ENCODE peak calls at places on chromosome 9, in seven cellular contexts. J is HepG2, C is stomach, T is mesenchymal stem cell, U is IMR-90, H is prostate gland, S is fibroblast of lung. N is an unnamed sample. For H3K36me3, the result is how much of the 10 kb centered on the place peaks cover.

GRCh38 chr9:4073371-4073770 is 226.5 kb downstream of the GLIS3 start:
- DNase-seq in J (peak), C (no peak), T (no peak), U (no peak), H (no peak), S (no peak), N (no peak)

GRCh38 chr9:83706703-83707517 is 848 bp downstream of the UBQLN1 start:
- DNase-seq in J (peak), C (peak), T (peak), U (peak), H (peak), S (peak), N (peak)

GRCh38 chr9:135167839-135168378 is 80.4 kb downstream of the OLFM1 start:
- DNase-seq in J (no peak), C (no peak), T (no peak), U (no peak), H (no peak), S (no peak), N (no peak)

GRCh38 chr9:125635888-125636287 is 71.1 kb downstream of the MAPKAP1 start:
- DNase-seq in J (peak), C (no peak), T (no peak), U (no peak), H (no peak), S (no peak), N (no peak)

GRCh38 chr9:92324889-92325268 is 271 bp downstream of the NOL8 start:
- DNase-seq in J (no peak), C (no peak), T (no peak), U (no peak), H (no peak), S (no peak), N (no peak)

GRCh38 chr9:133960568-133961129 is 31.5 kb downstream of the VAV2 start:
- DNase-seq in J (no peak), C (peak), T (no peak), U (no peak), H (no peak), S (no peak), N (no peak)

GRCh38 chr9:127954831-127955293 is 17.2 kb upstream of the DPM2 start:
- DNase-seq in J (no peak), C (no peak), T (no peak), U (no peak), H (no peak), S (no peak), N (no peak)

GRCh38 chr9:73269430-73270101 is 117.9 kb downstream of the ANXA1 start:
- DNase-seq in J (peak), C (no peak), T (peak), U (peak), H (no peak), S (peak), N (no peak)

GRCh38 chr9:133787749-133788015 is 49.5 kb upstream of the SARDH start:
- DNase-seq in J (no peak), C (peak), T (peak), U (no peak), H (no peak), S (peak), N (no peak)

GRCh38 chr9:14515049-14515448 is 178.2 kb downstream of the ZDHHC21 start:
- DNase-seq in J (no peak), C (no peak), T (no peak), U (no peak), H (no peak), S (no peak), N (no peak)

GRCh38 chr9:100277166-100277979 is 75.4 kb downstream of the TEX10 start:
- DNase-seq in J (no peak), C (no peak), T (peak), U (peak), H (no peak), S (peak), N (peak)

GRCh38 chr9:38017149-38017884 is 51.7 kb downstream of the SHB start:
- DNase-seq in J (no peak), C (peak), T (peak), U (peak), H (peak), S (no peak), N (peak)

GRCh38 chr9:127525426-127526188 is 74.3 kb downstream of the LRSAM1 start:
- DNase-seq in J (peak), C (no peak), T (peak), U (peak), H (no peak), S (peak), N (peak)

GRCh38 chr9:121269888-121270254 is 1.9 kb downstream of the GSN start:
- DNase-seq in J (no peak), C (no peak), T (no peak), U (no peak), H (no peak), S (no peak), N (no peak)

GRCh38 chr9:126763130-126763764 is 41.6 kb upstream of the ZBTB43 start:
- DNase-seq in J (no peak), C (no peak), T (no peak), U (no peak), H (no peak), S (no peak), N (no peak)

GRCh38 chr9:35811364-35812024 is 568 bp downstream of the SPAG8 start:
- DNase-seq in J (no peak), C (peak), T (no peak), U (no peak), H (no peak), S (no peak), N (no peak)

GRCh38 chr9:108207611-108208051 is 648.2 kb downstream of the ACTL7B start:
- DNase-seq in J (no peak), C (no peak), T (no peak), U (peak), H (no peak), S (peak), N (no peak)

GRCh38 chr9:133656211-133657119 is 20.3 kb downstream of the DBH start:
- DNase-seq in J (no peak), C (no peak), T (no peak), U (no peak), H (no peak), S (no peak), N (no peak)

GRCh38 chr9:121073038-121073437 is 1.7 kb upstream of the CNTRL start:
- DNase-seq in J (no peak), C (peak), T (no peak), U (peak), H (no peak), S (peak), N (no peak)

GRCh38 chr9:22790329-22790728 is 343.7 kb downstream of the DMRTA1 start:
- DNase-seq in J (no peak), C (no peak), T (no peak), U (no peak), H (no peak), S (no peak), N (no peak)

GRCh38 chr9:122036988-122037387 is 56.1 kb downstream of the TTLL11 start:
- DNase-seq in J (no peak), C (no peak), T (peak), U (peak), H (no peak), S (peak), N (no peak)

GRCh38 chr9:37486616-37487544 is 1.1 kb downstream of the POLR1E start:
- DNase-seq in J (no peak), C (no peak), T (peak), U (peak), H (no peak), S (peak), N (peak)

GRCh38 chr9:76044420-76044819 is 153.9 kb downstream of the PCSK5 start:
- DNase-seq in J (no peak), C (no peak), T (no peak), U (peak), H (no peak), S (peak), N (peak)

GRCh38 chr9:17588395-17588794 is 9.5 kb downstream of the SH3GL2 start:
- DNase-seq in J (no peak), C (no peak), T (no peak), U (no peak), H (no peak), S (no peak), N (no peak)

GRCh38 chr9:127904518-127904887 is 5.1 kb upstream of the ST6GALNAC6 start:
- DNase-seq in J (peak), C (no peak), T (no peak), U (no peak), H (peak), S (no peak), N (no peak)

GRCh38 chr9:80061940-80062339 is 490.2 kb downstream of the TLE4 start:
- DNase-seq in J (no peak), C (no peak), T (peak), U (peak), H (no peak), S (peak), N (peak)

GRCh38 chr9:131624636-131625241 is 79.4 kb downstream of the PRRT1B start:
- DNase-seq in J (no peak), C (no peak), T (no peak), U (peak), H (no peak), S (peak), N (no peak)

GRCh38 chr9:316382-316965 is 101.8 kb downstream of the DOCK8 start:
- DNase-seq in J (no peak), C (no peak), T (no peak), U (no peak), H (no peak), S (no peak), N (no peak)

GRCh38 chr9:83007521-83008300 is 55.2 kb downstream of the RASEF start:
- DNase-seq in J (no peak), C (no peak), T (no peak), U (no peak), H (no peak), S (no peak), N (no peak)

GRCh38 chr9:35364817-35365585 is 124.9 kb upstream of the RUSC2 start:
- DNase-seq in J (no peak), C (no peak), T (no peak), U (no peak), H (no peak), S (no peak), N (no peak)

GRCh38 chr9:7520396-7520795 is 279.2 kb downstream of the DMAC1 start:
- DNase-seq in J (no peak), C (no peak), T (no peak), U (no peak), H (no peak), S (no peak), N (no peak)

GRCh38 chr9:126605792-126606482 is 7.8 kb upstream of the LMX1B start:
- DNase-seq in J (no peak), C (no peak), T (no peak), U (no peak), H (no peak), S (no peak), N (no peak)

GRCh38 chr9:87883274-87883673 is 597 bp downstream of the SPATA31E1 start:
- DNase-seq in J (no peak), C (no peak), T (no peak), U (no peak), H (peak), S (no peak), N (no peak)

GRCh38 chr9:20148416-20148815 is 359.6 kb upstream of the SLC24A2 start:
- DNase-seq in J (no peak), C (no peak), T (no peak), U (no peak), H (no peak), S (no peak), N (no peak)

GRCh38 chr9:101530076-101530711 is 3.5 kb upstream of the RNF20 start:
- DNase-seq in J (peak), C (peak), T (peak), U (peak), H (peak), S (peak), N (peak)

GRCh38 chr9:76107487-76107886 is 217.0 kb downstream of the PCSK5 start:
- DNase-seq in J (no peak), C (no peak), T (no peak), U (no peak), H (no peak), S (no peak), N (no peak)

GRCh38 chr9:78612089-78612488 is 315.2 kb downstream of the PSAT1 start:
- DNase-seq in J (no peak), C (no peak), T (no peak), U (peak), H (no peak), S (peak), N (no peak)

DNA sequence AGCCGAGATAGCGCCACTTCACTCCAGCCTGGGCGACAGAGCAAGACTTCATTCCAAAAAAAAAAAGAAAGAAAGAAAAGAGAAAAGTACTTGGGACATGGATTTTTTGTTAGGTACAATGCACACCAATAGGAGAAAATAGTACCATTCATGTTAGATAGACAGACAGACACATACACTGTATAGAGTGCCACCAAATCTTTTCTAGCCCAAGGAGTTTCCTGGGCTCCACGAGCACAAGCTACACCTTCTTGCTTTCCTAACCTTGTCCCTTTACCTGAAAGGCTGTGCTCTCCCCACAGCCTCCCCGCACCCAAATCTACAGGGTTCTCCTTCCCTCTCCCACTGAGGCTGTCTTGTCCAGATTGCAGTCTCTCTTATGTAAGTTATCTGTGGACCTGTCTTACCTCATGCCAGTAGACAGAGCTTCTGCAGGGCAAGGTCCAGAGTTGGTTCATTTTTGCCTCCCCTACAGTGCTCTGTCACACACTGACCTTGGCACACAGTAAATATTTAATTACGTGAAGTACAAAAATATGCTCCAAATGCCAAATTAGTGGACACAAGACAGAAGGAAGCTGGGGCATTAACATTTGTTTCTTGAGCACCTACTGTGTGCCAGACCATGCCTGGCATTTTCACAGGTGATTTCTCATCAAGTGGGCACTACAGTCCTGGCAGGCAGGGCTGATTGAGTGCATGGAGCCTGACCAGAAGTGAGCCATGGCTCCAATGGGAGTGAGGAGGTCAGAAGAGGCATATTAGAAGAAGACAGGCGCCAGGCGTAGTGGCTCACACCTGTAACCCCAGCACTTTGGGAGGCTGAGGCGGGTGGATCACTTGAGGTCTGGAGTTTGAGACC is 5.9 kb downstream of the ALAD start:
- DNase-seq in J (peak), C (no peak), T (no peak), U (no peak), H (no peak), S (no peak), N (no peak)
- H3K36me3 ChIP-seq in J (under half), C (half or more), T (under half), U (under half), H (under half), S (under half), N (under half)

GRCh38 chr9:129989362-129989708 is 53.7 kb downstream of the FNBP1 start:
- DNase-seq in J (no peak), C (no peak), T (no peak), U (no peak), H (no peak), S (no peak), N (no peak)

GRCh38 chr9:129988607-129989361 is 54.2 kb downstream of the FNBP1 start:
- DNase-seq in J (no peak), C (no peak), T (peak), U (no peak), H (no peak), S (no peak), N (no peak)

GRCh38 chr9:129989740-129990139 is 53.2 kb downstream of the FNBP1 start:
- DNase-seq in J (no peak), C (no peak), T (peak), U (peak), H (no peak), S (peak), N (peak)

GRCh38 chr9:129987941-129988340 is 55.0 kb downstream of the FNBP1 start:
- DNase-seq in J (no peak), C (no peak), T (no peak), U (no peak), H (no peak), S (no peak), N (no peak)

DNA sequence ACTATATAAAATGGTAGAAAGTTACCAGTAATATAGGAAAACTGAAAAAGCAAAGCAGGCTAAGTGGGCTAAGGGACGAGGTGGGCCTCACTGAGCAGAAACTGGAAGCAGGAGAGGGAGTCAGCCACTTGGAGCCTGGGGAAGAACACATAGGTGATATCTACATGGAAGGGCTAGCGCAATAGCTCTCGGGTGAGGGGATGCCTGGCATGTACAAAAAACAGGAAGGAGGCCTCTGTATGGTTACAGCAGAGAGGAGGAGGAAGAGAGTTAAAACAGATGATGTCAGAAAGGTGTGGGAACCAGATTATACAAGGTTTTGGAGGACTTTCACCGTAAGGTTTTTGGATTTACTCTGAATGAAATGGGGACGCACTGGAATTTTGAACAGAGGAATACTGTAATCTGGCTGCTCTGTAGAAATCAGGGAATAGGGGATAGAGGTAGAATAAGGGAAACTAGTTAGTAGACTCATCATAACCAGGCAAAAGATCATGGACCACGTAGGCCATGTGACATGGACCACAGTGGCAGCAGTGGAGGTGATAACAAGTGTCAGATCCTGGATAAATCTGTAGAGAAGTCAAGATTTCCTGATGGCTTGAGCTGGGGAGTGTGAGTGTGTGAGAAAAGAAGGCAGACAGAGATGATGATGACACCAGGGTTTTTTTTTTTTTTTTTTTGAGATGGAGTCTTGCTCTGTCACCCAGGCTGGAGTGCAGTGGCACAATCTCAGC is 52.6 kb downstream of the FNBP1 start:
- DNase-seq in J (no peak), C (no peak), T (peak), U (no peak), H (no peak), S (no peak), N (no peak)
- H3K36me3 ChIP-seq in J (under half), C (under half), T (under half), U (under half), H (under half), S (under half), N (under half)

DNA sequence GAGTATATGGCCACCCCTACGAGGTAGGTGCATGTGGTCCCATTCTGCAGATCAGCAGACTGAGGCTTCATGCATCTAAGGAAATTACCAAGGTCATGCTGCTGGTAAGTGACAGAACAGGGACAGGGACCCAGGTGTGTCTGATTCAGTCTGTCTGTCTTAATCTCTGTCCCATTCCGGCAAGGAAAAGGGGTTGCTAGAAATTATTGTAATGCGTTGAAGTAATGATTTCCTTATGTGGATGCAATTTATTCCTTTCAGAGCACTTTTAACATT is 76.8 kb downstream of the AMBP start:
- DNase-seq in J (no peak), C (peak), T (no peak), U (no peak), H (no peak), S (no peak), N (no peak)
- H3K36me3 ChIP-seq in J (under half), C (half or more), T (half or more), U (under half), H (under half), S (under half), N (under half)

GRCh38 chr9:71741841-71742648 is 26.3 kb downstream of the CEMIP2 start:
- DNase-seq in J (peak), C (peak), T (peak), U (peak), H (peak), S (peak), N (no peak)
- H3K36me3 ChIP-seq in J (under half), C (under half), T (under half), U (under half), H (under half), S (under half), N (under half)

N was measured in brain microvascular endothelial cell.